ENCODE peak calls at places on chromosome 9, in five cellular contexts. One of them, this sample, is unnamed.
A peak's percentile ranks its signal among the peaks of the same experiment; 100 is the strongest.

GRCh38 chr9:91758491-91758981 is 191.5 kb downstream of the ROR2 start:
- DNase-seq in MM.1S: peak; percentile 57
- DNase-seq in right cardiac atrium: peak; percentile 61
- DNase-seq in CD8-positive, alpha-beta memory T cell: no peak
- DNase-seq in prostate gland: peak; percentile 19
- DNase-seq in this sample: peak; percentile 26

GRCh38 chr9:6566409-6567139 is 79.0 kb downstream of the GLDC start:
- DNase-seq in MM.1S: no peak
- DNase-seq in right cardiac atrium: no peak
- DNase-seq in CD8-positive, alpha-beta memory T cell: no peak
- DNase-seq in prostate gland: no peak
- DNase-seq in this sample: no peak

GRCh38 chr9:128917151-128917849 is 3.5 kb upstream of the PHYHD1 start:
- DNase-seq in MM.1S: no peak
- DNase-seq in right cardiac atrium: peak; percentile 93
- DNase-seq in CD8-positive, alpha-beta memory T cell: no peak
- DNase-seq in prostate gland: peak; percentile 89
- DNase-seq in this sample: no peak

GRCh38 chr9:115672477-115673316 is 480.9 kb upstream of the PAPPA start:
- DNase-seq in MM.1S: no peak
- DNase-seq in right cardiac atrium: no peak
- DNase-seq in CD8-positive, alpha-beta memory T cell: no peak
- DNase-seq in prostate gland: no peak
- DNase-seq in this sample: no peak

GRCh38 chr9:110015759-110016158 is 192.2 kb downstream of the C9orf152 start:
- DNase-seq in MM.1S: no peak
- DNase-seq in right cardiac atrium: no peak
- DNase-seq in CD8-positive, alpha-beta memory T cell: no peak
- DNase-seq in prostate gland: no peak
- DNase-seq in this sample: no peak

GRCh38 chr9:114408646-114409045 is 20.9 kb upstream of the AKNA start:
- DNase-seq in MM.1S: no peak
- DNase-seq in right cardiac atrium: no peak
- DNase-seq in CD8-positive, alpha-beta memory T cell: no peak
- DNase-seq in prostate gland: no peak
- DNase-seq in this sample: no peak

GRCh38 chr9:107739601-107740082 is 250.1 kb upstream of the KLF4 start:
- DNase-seq in MM.1S: no peak
- DNase-seq in right cardiac atrium: peak; percentile 93
- DNase-seq in CD8-positive, alpha-beta memory T cell: no peak
- DNase-seq in prostate gland: peak; percentile 59
- DNase-seq in this sample: no peak

GRCh38 chr9:135512904-135513303 is 8.3 kb upstream of the LCN1 start:
- DNase-seq in MM.1S: no peak
- DNase-seq in right cardiac atrium: no peak
- DNase-seq in CD8-positive, alpha-beta memory T cell: no peak
- DNase-seq in prostate gland: no peak
- DNase-seq in this sample: no peak

GRCh38 chr9:126043691-126044090 is 282.9 kb upstream of the MVB12B start:
- DNase-seq in MM.1S: no peak
- DNase-seq in right cardiac atrium: no peak
- DNase-seq in CD8-positive, alpha-beta memory T cell: no peak
- DNase-seq in prostate gland: no peak
- DNase-seq in this sample: no peak

GRCh38 chr9:132185164-132186009 is 23.5 kb downstream of the NTNG2 start:
- DNase-seq in MM.1S: no peak
- DNase-seq in right cardiac atrium: no peak
- DNase-seq in CD8-positive, alpha-beta memory T cell: no peak
- DNase-seq in prostate gland: no peak
- DNase-seq in this sample: no peak

GRCh38 chr9:122445155-122445749 is 32.5 kb downstream of the OR1J1 start:
- DNase-seq in MM.1S: no peak
- DNase-seq in right cardiac atrium: no peak
- DNase-seq in CD8-positive, alpha-beta memory T cell: no peak
- DNase-seq in prostate gland: no peak
- DNase-seq in this sample: no peak

GRCh38 chr9:130570200-130570599 is 9.2 kb upstream of the FUBP3 start:
- DNase-seq in MM.1S: no peak
- DNase-seq in right cardiac atrium: no peak
- DNase-seq in CD8-positive, alpha-beta memory T cell: no peak
- DNase-seq in prostate gland: no peak
- DNase-seq in this sample: no peak

GRCh38 chr9:95954940-95955339 is 79.4 kb downstream of the ERCC6L2 start:
- DNase-seq in MM.1S: no peak
- DNase-seq in right cardiac atrium: no peak
- DNase-seq in CD8-positive, alpha-beta memory T cell: no peak
- DNase-seq in prostate gland: no peak
- DNase-seq in this sample: no peak

GRCh38 chr9:26656003-26656940 is 236.3 kb downstream of the CAAP1 start:
- DNase-seq in MM.1S: no peak
- DNase-seq in right cardiac atrium: no peak
- DNase-seq in CD8-positive, alpha-beta memory T cell: no peak
- DNase-seq in prostate gland: peak; percentile 8
- DNase-seq in this sample: peak; percentile 15

GRCh38 chr9:134293576-134294227 is 32.6 kb upstream of the RXRA start:
- DNase-seq in MM.1S: no peak
- DNase-seq in right cardiac atrium: peak; percentile 76
- DNase-seq in CD8-positive, alpha-beta memory T cell: no peak
- DNase-seq in prostate gland: no peak
- DNase-seq in this sample: no peak

GRCh38 chr9:118302721-118303120 is 598.5 kb downstream of the TLR4 start:
- DNase-seq in MM.1S: no peak
- DNase-seq in right cardiac atrium: no peak
- DNase-seq in CD8-positive, alpha-beta memory T cell: no peak
- DNase-seq in prostate gland: no peak
- DNase-seq in this sample: no peak

GRCh38 chr9:92506184-92506857 is 24.0 kb upstream of the ASPN start:
- DNase-seq in MM.1S: no peak
- DNase-seq in right cardiac atrium: peak; percentile 44
- DNase-seq in CD8-positive, alpha-beta memory T cell: no peak
- DNase-seq in prostate gland: no peak
- DNase-seq in this sample: no peak

GRCh38 chr9:108535526-108535925 is 320.3 kb downstream of the ACTL7B start:
- DNase-seq in MM.1S: peak; percentile 31
- DNase-seq in right cardiac atrium: no peak
- DNase-seq in CD8-positive, alpha-beta memory T cell: no peak
- DNase-seq in prostate gland: no peak
- DNase-seq in this sample: peak; percentile 21

GRCh38 chr9:92275541-92275940 is 18.0 kb downstream of the IARS1 start:
- DNase-seq in MM.1S: no peak
- DNase-seq in right cardiac atrium: no peak
- DNase-seq in CD8-positive, alpha-beta memory T cell: no peak
- DNase-seq in prostate gland: no peak
- DNase-seq in this sample: no peak

GRCh38 chr9:100074989-100075388 is 23.8 kb downstream of the ERP44 start:
- DNase-seq in MM.1S: no peak
- DNase-seq in right cardiac atrium: no peak
- DNase-seq in CD8-positive, alpha-beta memory T cell: no peak
- DNase-seq in prostate gland: no peak
- DNase-seq in this sample: no peak

GRCh38 chr9:114003756-114004155 is 74.3 kb downstream of the AMBP start:
- DNase-seq in MM.1S: no peak
- DNase-seq in right cardiac atrium: no peak
- DNase-seq in CD8-positive, alpha-beta memory T cell: no peak
- DNase-seq in prostate gland: no peak
- DNase-seq in this sample: no peak

GRCh38 chr9:134709512-134710270 is 68.1 kb downstream of the COL5A1 start:
- DNase-seq in MM.1S: no peak
- DNase-seq in right cardiac atrium: peak; percentile 79
- DNase-seq in CD8-positive, alpha-beta memory T cell: no peak
- DNase-seq in prostate gland: no peak
- DNase-seq in this sample: no peak

GRCh38 chr9:34797367-34797766 is 87.4 kb upstream of the CCL21 start:
- DNase-seq in MM.1S: no peak
- DNase-seq in right cardiac atrium: no peak
- DNase-seq in CD8-positive, alpha-beta memory T cell: no peak
- DNase-seq in prostate gland: no peak
- DNase-seq in this sample: no peak
- H3K4me3 ChIP-seq in MM.1S: no peak overlapping the region
- H3K4me3 ChIP-seq in right cardiac atrium: no peak overlapping the region
- H3K4me3 ChIP-seq in CD8-positive, alpha-beta memory T cell: no peak overlapping the region
- H3K4me3 ChIP-seq in prostate gland: no peak overlapping the region
- H3K4me3 ChIP-seq in this sample: no peak overlapping the region

GRCh38 chr9:97906236-97906831 is 16.0 kb downstream of the TRMO start:
- DNase-seq in MM.1S: no peak
- DNase-seq in right cardiac atrium: peak; percentile 61
- DNase-seq in CD8-positive, alpha-beta memory T cell: peak; percentile 72
- DNase-seq in prostate gland: no peak
- DNase-seq in this sample: no peak
- H3K4me3 ChIP-seq in MM.1S: no peak overlapping the region
- H3K4me3 ChIP-seq in right cardiac atrium: no peak overlapping the region
- H3K4me3 ChIP-seq in CD8-positive, alpha-beta memory T cell: peak overlapping the region; percentile 47
- H3K4me3 ChIP-seq in prostate gland: no peak overlapping the region
- H3K4me3 ChIP-seq in this sample: no peak overlapping the region

DNA sequence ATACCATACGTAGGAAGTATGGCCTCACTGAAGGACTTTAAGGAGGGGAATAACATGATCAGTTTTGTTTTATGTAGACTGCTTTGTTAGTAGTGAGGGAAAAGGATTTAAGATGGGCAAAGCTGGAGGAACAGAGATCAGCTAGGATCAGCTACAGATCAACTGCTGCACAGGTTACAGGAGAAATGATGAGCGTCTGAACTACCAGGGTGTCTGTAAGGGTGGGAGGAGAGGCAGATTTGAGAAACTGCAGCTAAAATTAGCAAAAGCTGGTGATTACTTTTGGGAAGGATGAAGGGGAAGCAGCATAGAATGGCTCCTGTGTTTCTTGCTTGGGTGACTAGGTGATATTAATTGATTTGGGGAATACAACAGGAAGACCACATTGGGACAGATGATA is 39.3 kb downstream of the VCP start:
- DNase-seq in MM.1S: no peak
- DNase-seq in right cardiac atrium: no peak
- DNase-seq in CD8-positive, alpha-beta memory T cell: no peak
- DNase-seq in prostate gland: no peak
- DNase-seq in this sample: no peak
- H3K4me3 ChIP-seq in MM.1S: no peak overlapping the region
- H3K4me3 ChIP-seq in right cardiac atrium: no peak overlapping the region
- H3K4me3 ChIP-seq in CD8-positive, alpha-beta memory T cell: no peak overlapping the region
- H3K4me3 ChIP-seq in prostate gland: no peak overlapping the region
- H3K4me3 ChIP-seq in this sample: no peak overlapping the region

DNA sequence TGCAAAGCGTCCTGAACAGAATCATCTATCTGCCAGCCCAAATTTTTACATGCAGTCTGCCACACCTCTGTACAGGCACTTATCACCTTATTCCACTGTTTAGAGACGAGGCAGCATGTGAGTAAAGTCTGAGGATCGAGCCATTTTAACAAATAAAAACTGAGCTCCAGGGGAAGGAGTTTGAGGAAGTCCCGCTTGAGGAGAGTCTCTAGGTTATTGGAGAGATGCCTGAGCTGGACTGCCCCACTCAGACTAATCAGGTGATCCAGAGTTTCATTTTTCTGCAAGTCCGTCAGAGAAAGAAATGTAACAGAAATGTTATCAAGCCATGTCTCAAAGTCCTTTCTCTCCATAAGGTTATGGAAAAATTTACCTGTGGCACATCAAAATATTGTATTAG is 5.3 kb downstream of the FBXW2 start:
- DNase-seq in MM.1S: no peak
- DNase-seq in right cardiac atrium: no peak
- DNase-seq in CD8-positive, alpha-beta memory T cell: no peak
- DNase-seq in prostate gland: no peak
- DNase-seq in this sample: no peak
- H3K4me3 ChIP-seq in MM.1S: no peak overlapping the region
- H3K4me3 ChIP-seq in right cardiac atrium: no peak overlapping the region
- H3K4me3 ChIP-seq in CD8-positive, alpha-beta memory T cell: no peak overlapping the region
- H3K4me3 ChIP-seq in prostate gland: no peak overlapping the region
- H3K4me3 ChIP-seq in this sample: no peak overlapping the region

GRCh38 chr9:27943544-27943943 is 370.3 kb upstream of the C9orf72 start:
- DNase-seq in MM.1S: no peak
- DNase-seq in right cardiac atrium: no peak
- DNase-seq in CD8-positive, alpha-beta memory T cell: no peak
- DNase-seq in prostate gland: no peak
- DNase-seq in this sample: no peak
- H3K4me3 ChIP-seq in MM.1S: no peak overlapping the region
- H3K4me3 ChIP-seq in right cardiac atrium: no peak overlapping the region
- H3K4me3 ChIP-seq in CD8-positive, alpha-beta memory T cell: no peak overlapping the region
- H3K4me3 ChIP-seq in prostate gland: no peak overlapping the region
- H3K4me3 ChIP-seq in this sample: no peak overlapping the region

GRCh38 chr9:127767909-127768331 is 10.5 kb downstream of the SH2D3C start:
- DNase-seq in MM.1S: no peak
- DNase-seq in right cardiac atrium: peak; percentile 71
- DNase-seq in CD8-positive, alpha-beta memory T cell: no peak
- DNase-seq in prostate gland: no peak
- DNase-seq in this sample: no peak
- H3K4me3 ChIP-seq in MM.1S: no peak overlapping the region
- H3K4me3 ChIP-seq in right cardiac atrium: no peak overlapping the region
- H3K4me3 ChIP-seq in CD8-positive, alpha-beta memory T cell: peak overlapping the region; percentile 38
- H3K4me3 ChIP-seq in prostate gland: no peak overlapping the region
- H3K4me3 ChIP-seq in this sample: no peak overlapping the region